ENCODE peak calls at places on chromosomes 7 and 10, in four cellular contexts. B, G, U and F are unnamed samples.

GRCh38 chr10:71429929-71430328 is 33.2 kb downstream of the CDH23 start:
- DNase-seq in G (peak; percentile 40), B (no peak), U (no peak), F (no peak)

GRCh38 chr7:41955475-41956243 is 252.8 kb upstream of the INHBA start:
- DNase-seq in U (peak; percentile 26), B (no peak), G (peak; percentile 64), F (no peak)

GRCh38 chr7:93245525-93246432 is 13.6 kb downstream of the VPS50 start:
- DNase-seq in G (no peak), U (peak; percentile 22), B (no peak), F (peak; percentile 21)

GRCh38 chr7:159227433-159227832 is 82.8 kb upstream of the VIPR2 start:
- DNase-seq in G (no peak), B (no peak), U (no peak), F (no peak)

GRCh38 chr10:121312582-121312981 is 285.7 kb downstream of the FGFR2 start:
- DNase-seq in B (no peak), U (no peak), G (no peak), F (no peak)

GRCh38 chr10:124152781-124153600 is 59.6 kb upstream of the CHST15 start:
- DNase-seq in U (no peak), B (peak; percentile 65), G (no peak), F (peak; percentile 54)

GRCh38 chr10:34658934-34659333 is 156.2 kb downstream of the PARD3 start:
- DNase-seq in U (no peak), G (no peak), B (no peak), F (no peak)

GRCh38 chr7:131197920-131198610 is 129.6 kb upstream of the MKLN1 start:
- DNase-seq in G (no peak), U (no peak), B (no peak), F (no peak)

GRCh38 chr7:3922175-3922635 is 621.2 kb downstream of the SDK1 start:
- DNase-seq in B (no peak), G (peak; percentile 50), U (peak; percentile 37), F (peak; percentile 57)

GRCh38 chr10:88657901-88658300 is 6.3 kb upstream of the LIPF start:
- DNase-seq in U (no peak), G (no peak), B (no peak), F (no peak)

GRCh38 chr10:44071479-44071878 is 313.4 kb downstream of the CXCL12 start:
- DNase-seq in G (no peak), B (no peak), U (no peak), F (no peak)

GRCh38 chr10:91614254-91614624 is 18.6 kb downstream of the PPP1R3C start:
- DNase-seq in G (no peak), U (no peak), B (no peak), F (no peak)

GRCh38 chr10:15201589-15202300 is 33.3 kb upstream of the NMT2 start:
- DNase-seq in U (no peak), B (no peak), G (no peak), F (no peak)

GRCh38 chr7:140159487-140159886 is 17.3 kb downstream of the KDM7A start:
- DNase-seq in G (no peak), U (no peak), B (no peak), F (no peak)

GRCh38 chr7:95594185-95594584 is 2.1 kb downstream of the PDK4 start:
- DNase-seq in U (no peak), G (no peak), B (no peak), F (no peak)

GRCh38 chr7:50712527-50713356 is 70.0 kb downstream of the GRB10 start:
- DNase-seq in B (no peak), U (no peak), G (no peak), F (no peak)

GRCh38 chr7:36303202-36304098 is 86.2 kb upstream of the ANLN start:
- DNase-seq in B (no peak), G (no peak), U (no peak), F (peak; percentile 59)

GRCh38 chr7:139482662-139483466 is 609 bp downstream of the KLRG2 start:
- DNase-seq in G (peak; percentile 64), U (no peak), B (no peak), F (no peak)

GRCh38 chr7:93810571-93810970 is 80.0 kb downstream of the TFPI2 start:
- DNase-seq in B (no peak), G (no peak), U (no peak), F (no peak)

GRCh38 chr7:45865594-45866410 is 7.1 kb downstream of the CCDC201 start:
- DNase-seq in U (no peak), G (no peak), B (no peak), F (peak; percentile 34)

GRCh38 chr7:109476409-109476808 is 906.7 kb downstream of the DNAJB9 start:
- DNase-seq in G (no peak), U (no peak), B (no peak), F (no peak)

GRCh38 chr7:102395620-102395957 is 574 bp upstream of the PRKRIP1 start:
- DNase-seq in B (no peak), G (no peak), U (no peak), F (no peak)

GRCh38 chr7:104252409-104253134 is 44.8 kb upstream of the ORC5 start:
- DNase-seq in U (peak; percentile 14), B (no peak), G (no peak), F (peak; percentile 12)

GRCh38 chr7:51162724-51163329 is 153.8 kb downstream of the COBL start:
- DNase-seq in B (peak; percentile 32), G (peak; percentile 91), U (peak; percentile 39), F (peak; percentile 64)

GRCh38 chr10:44966129-44966815 is 6.7 kb downstream of the RASSF4 start:
- DNase-seq in G (no peak), B (no peak), U (no peak), F (peak; percentile 72)

GRCh38 chr10:29304259-29305030 is 15.6 kb downstream of the LYZL1 start:
- DNase-seq in B (no peak), U (peak; percentile 63), G (peak; percentile 65), F (peak; percentile 68)

GRCh38 chr7:70527489-70527888 is 604.5 kb upstream of the GALNT17 start:
- DNase-seq in U (no peak), G (no peak), B (no peak), F (no peak)

GRCh38 chr7:23067271-23067670 is 38.3 kb upstream of the KLHL7 start:
- DNase-seq in U (no peak), B (no peak), G (no peak), F (no peak)

GRCh38 chr10:86186633-86187032 is 180.0 kb downstream of the GRID1 start:
- DNase-seq in G (no peak), B (no peak), U (no peak), F (no peak)

GRCh38 chr10:6120691-6121090 is 31.9 kb downstream of the RBM17 start:
- DNase-seq in U (no peak), B (no peak), G (no peak), F (no peak)

GRCh38 chr7:40815512-40815911 is 680.7 kb downstream of the SUGCT start:
- DNase-seq in G (no peak), B (no peak), U (no peak), F (no peak)

GRCh38 chr10:116787893-116788665 is 45.7 kb upstream of the HSPA12A start:
- DNase-seq in B (no peak), G (peak; percentile 90), U (peak; percentile 49), F (peak; percentile 41)

GRCh38 chr10:113056468-113057021 is 106.5 kb downstream of the TCF7L2 start:
- DNase-seq in G (no peak), B (no peak), U (no peak), F (no peak)

GRCh38 chr10:107139237-107139636 is 25.3 kb downstream of the SORCS1 start:
- DNase-seq in G (no peak), B (no peak), U (no peak), F (no peak)

GRCh38 chr10:114623661-114624294 is 34.3 kb downstream of the ABLIM1 start:
- DNase-seq in G (no peak), B (no peak), U (no peak), F (peak; percentile 95)

GRCh38 chr7:104017001-104017400 is 27.5 kb upstream of the RELN start:
- DNase-seq in B (no peak), U (no peak), G (no peak), F (no peak)

GRCh38 chr10:1323951-1324350 is 267.8 kb downstream of the WDR37 start:
- DNase-seq in G (no peak), B (no peak), U (no peak), F (no peak)

GRCh38 chr10:100634034-100634433 is 98.3 kb downstream of the HIF1AN start:
- DNase-seq in U (no peak), B (no peak), G (no peak), F (no peak)

GRCh38 chr10:100636848-100637553 is 101.3 kb downstream of the HIF1AN start:
- DNase-seq in G (no peak), B (no peak), U (peak; percentile 57), F (no peak)

GRCh38 chr10:100632027-100632426 is 96.3 kb downstream of the HIF1AN start:
- DNase-seq in U (no peak), G (no peak), B (no peak), F (no peak)

GRCh38 chr10:100642295-100642994 is 102.9 kb upstream of the PAX2 start:
- DNase-seq in G (peak; percentile 61), B (no peak), U (no peak), F (no peak)

DNA sequence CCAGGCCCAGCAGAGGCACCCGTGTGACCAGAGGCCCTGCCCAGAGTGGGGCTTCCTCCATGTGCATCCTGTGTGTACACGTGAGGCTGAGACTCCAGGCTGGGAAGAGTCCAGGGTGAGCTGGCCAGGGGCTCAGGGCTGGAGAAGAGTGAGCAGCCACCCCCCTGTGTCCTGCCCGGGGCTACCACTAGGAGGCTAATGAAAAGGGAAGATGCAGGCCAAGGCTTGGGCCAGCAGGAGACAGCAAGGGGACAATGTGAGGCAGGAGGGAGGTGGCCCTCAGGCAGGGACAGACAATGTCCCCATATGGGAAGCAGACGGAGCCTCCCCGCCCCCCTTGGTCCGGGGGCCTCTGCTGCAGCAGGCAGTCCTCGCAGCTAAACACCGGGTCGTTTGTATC is 102.0 kb downstream of the HIF1AN start:
- DNase-seq in B (no peak), G (peak; percentile 87), U (peak; percentile 48), F (peak; percentile 35)
- TF ChIP-seq ETV6 in B (no peak), G (peak; percentile 38), U (no peak), F (no peak)

GRCh38 chr10:127790165-127790564 is 53.2 kb downstream of the FOXI2 start:
- DNase-seq in G (no peak), B (no peak), U (no peak), F (no peak)
- TF ChIP-seq ETV6 in G (no peak), B (no peak), U (no peak), F (no peak)

GRCh38 chr10:73841526-73842285 is 30.3 kb upstream of the NDST2 start:
- DNase-seq in G (no peak), B (no peak), U (no peak), F (no peak)
- TF ChIP-seq ETV6 in G (no peak), B (no peak), U (no peak), F (no peak)

DNA sequence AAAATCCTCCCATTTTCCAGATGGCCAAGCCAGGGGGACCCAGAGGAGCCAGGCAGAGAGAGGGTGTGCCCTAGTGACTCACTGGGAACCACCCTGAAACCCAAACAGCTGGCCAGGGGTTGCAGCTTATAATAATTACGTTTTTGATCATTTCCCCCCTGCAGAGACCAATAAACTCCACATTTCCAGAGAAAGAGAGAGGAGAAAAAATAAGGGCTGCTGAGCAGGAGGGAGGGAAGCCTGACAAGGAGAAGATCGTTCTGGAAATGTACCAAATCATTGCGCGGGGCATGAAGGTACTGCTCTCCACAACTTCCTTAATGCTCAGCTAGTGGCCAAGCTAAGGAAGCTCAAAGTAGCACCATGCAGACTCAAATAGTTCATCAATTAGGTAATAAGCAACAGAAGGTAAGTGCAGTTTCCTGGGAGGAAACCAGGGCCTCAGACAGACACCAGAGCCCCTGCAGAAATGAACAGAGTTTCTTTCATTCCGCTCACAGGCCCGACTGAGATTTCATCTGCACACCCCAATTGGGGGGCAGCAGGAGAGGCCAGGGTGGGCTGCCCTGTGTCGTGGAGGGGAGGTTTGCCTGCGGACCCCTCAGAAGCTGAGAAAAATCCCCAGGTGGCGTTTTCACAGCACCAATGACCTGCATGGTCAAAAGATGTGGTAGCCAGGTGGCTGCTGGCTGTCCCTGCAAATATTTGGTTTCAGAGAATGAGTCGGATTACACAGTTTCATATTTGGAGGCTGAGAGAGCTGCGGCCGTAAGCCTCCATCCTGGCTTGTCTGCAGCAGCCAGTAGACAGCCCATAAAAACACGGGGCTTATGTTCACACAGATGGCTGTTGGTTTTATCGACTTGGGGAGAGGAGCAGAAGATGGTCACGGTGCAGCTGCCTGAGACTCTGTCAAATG is 153.2 kb upstream of the LYZL2 start:
- DNase-seq in B (peak; percentile 35), U (no peak), G (no peak), F (no peak)
- TF ChIP-seq ETV6 in B (no peak), U (no peak), G (no peak), F (no peak)